ENCODE peak calls at places on chromosomes 4 and X, in seven cellular contexts. E is neuronal stem cell, M is GM23338, P is AG09309, A is AG04449, G is A549, W is retinal pigment epithelial cell. B is an unnamed sample.

GRCh38 chr4:80017125-80017854 is 55.7 kb downstream of the ANTXR2 start:
- DNase-seq in A (peak), W (no peak), E (no peak), P (peak), M (no peak), G (no peak), B (peak)

GRCh38 chr4:114349543-114350175 is 248.9 kb upstream of the UGT8 start:
- DNase-seq in P (no peak), W (no peak), A (peak), E (no peak), M (no peak), G (no peak), B (no peak)

GRCh38 chr4:182307746-182308145 is 64.5 kb downstream of the TENM3 start:
- DNase-seq in W (peak), P (peak), E (no peak), M (no peak), G (no peak), A (peak), B (peak)

GRCh38 chr4:63528592-63528991 is 880.7 kb downstream of the TECRL start:
- DNase-seq in M (peak), W (no peak), G (no peak), P (no peak), A (no peak), E (no peak), B (no peak)

GRCh38 chr4:152815078-152815477 is 35.3 kb downstream of the ARFIP1 start:
- DNase-seq in W (no peak), M (no peak), E (no peak), G (no peak), A (no peak), P (no peak), B (no peak)

GRCh38 chr4:28369504-28369903 is 1508.9 kb downstream of the STIM2 start:
- DNase-seq in P (no peak), A (no peak), W (no peak), G (no peak), M (no peak), E (no peak), B (no peak)

GRCh38 chr4:87005369-87005689 is 70.5 kb downstream of the AFF1 start:
- DNase-seq in M (no peak), W (no peak), A (no peak), E (no peak), G (no peak), P (no peak), B (no peak)

GRCh38 chrX:120759685-120760084 is 116.0 kb downstream of the CT47B1 start:
- DNase-seq in A (no peak), E (no peak), P (no peak), M (no peak), G (no peak), W (no peak), B (no peak)

GRCh38 chrX:153853180-153853901 is 23.0 kb upstream of the PDZD4 start:
- DNase-seq in P (no peak), A (no peak), W (no peak), E (no peak), G (no peak), M (no peak), B (no peak)

GRCh38 chr4:41887821-41888699 is 47.2 kb upstream of the TMEM33 start:
- DNase-seq in E (no peak), M (peak), A (peak), W (no peak), G (peak), P (peak), B (no peak)

GRCh38 chr4:82517043-82517442 is 44.7 kb downstream of the TMEM150C start:
- DNase-seq in E (no peak), W (no peak), A (no peak), M (no peak), G (no peak), P (no peak), B (no peak)

GRCh38 chr4:159117968-159118367 is 15.1 kb downstream of the RAPGEF2 start:
- DNase-seq in G (no peak), A (no peak), P (no peak), E (no peak), W (no peak), M (no peak), B (no peak)

GRCh38 chr4:84678976-84679744 is 96.2 kb downstream of the CDS1 start:
- DNase-seq in A (no peak), P (no peak), M (no peak), E (no peak), G (no peak), W (no peak), B (no peak)

GRCh38 chr4:113636877-113637276 is 124.7 kb downstream of the CAMK2D start:
- DNase-seq in W (no peak), M (no peak), P (no peak), A (no peak), E (no peak), G (no peak), B (no peak)

GRCh38 chr4:182938213-182938645 is 21.0 kb upstream of the DCTD start:
- DNase-seq in W (no peak), E (peak), G (peak), M (peak), A (no peak), P (no peak), B (no peak)

GRCh38 chr4:107988763-107989035 is 990 bp upstream of the HADH start:
- DNase-seq in A (no peak), E (no peak), P (no peak), M (peak), G (no peak), W (no peak), B (no peak)
- H3K4me3 ChIP-seq in A (no peak), E (no peak), P (no peak), M (peak), G (no peak), W (no peak), B (no peak)

GRCh38 chr4:15718465-15718864 is 15.6 kb downstream of the BST1 start:
- DNase-seq in A (no peak), W (no peak), P (no peak), E (no peak), G (no peak), M (no peak), B (no peak)
- H3K4me3 ChIP-seq in A (no peak), W (no peak), P (no peak), E (no peak), G (no peak), M (no peak), B (no peak)

DNA sequence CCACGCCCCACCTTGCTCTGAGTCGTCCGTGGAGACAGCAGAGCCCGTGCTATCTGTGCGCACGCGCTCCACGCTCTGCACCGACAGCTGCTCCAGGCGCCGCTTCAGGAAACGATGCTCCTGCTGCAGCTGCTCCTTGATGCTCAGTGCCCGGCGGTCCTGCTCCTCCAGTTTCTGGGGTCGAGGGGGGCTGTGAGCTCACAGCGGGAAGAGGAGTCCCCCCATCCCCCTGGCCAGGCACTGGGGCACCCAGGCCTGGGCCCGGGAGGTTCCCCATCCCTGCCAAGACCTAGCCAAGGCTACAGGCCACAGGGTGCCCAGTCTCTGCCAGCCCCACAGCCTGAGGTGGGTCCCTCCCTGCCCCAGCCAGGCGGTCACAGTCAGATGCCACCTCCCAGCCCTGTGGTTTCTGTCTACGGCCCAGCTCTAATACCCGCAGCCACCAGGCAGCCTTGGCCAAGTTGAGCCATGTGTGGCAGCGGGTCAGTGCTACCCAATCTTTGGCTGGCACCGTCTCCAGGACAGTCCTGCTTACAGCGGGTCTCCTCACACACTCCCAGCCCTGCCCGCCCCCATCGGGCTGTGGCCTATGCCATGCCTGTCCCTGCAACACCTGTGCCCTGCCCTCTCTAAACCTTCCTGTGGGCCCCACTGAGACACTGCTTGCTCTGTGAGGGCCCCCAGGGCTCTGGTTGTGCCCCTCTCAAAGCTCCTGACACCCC is 9.3 kb upstream of the HAUS3 start:
- DNase-seq in M (no peak), E (no peak), W (no peak), P (no peak), G (no peak), A (no peak), B (no peak)
- H3K4me3 ChIP-seq in M (no peak), E (no peak), W (no peak), P (no peak), G (no peak), A (no peak), B (no peak)

DNA sequence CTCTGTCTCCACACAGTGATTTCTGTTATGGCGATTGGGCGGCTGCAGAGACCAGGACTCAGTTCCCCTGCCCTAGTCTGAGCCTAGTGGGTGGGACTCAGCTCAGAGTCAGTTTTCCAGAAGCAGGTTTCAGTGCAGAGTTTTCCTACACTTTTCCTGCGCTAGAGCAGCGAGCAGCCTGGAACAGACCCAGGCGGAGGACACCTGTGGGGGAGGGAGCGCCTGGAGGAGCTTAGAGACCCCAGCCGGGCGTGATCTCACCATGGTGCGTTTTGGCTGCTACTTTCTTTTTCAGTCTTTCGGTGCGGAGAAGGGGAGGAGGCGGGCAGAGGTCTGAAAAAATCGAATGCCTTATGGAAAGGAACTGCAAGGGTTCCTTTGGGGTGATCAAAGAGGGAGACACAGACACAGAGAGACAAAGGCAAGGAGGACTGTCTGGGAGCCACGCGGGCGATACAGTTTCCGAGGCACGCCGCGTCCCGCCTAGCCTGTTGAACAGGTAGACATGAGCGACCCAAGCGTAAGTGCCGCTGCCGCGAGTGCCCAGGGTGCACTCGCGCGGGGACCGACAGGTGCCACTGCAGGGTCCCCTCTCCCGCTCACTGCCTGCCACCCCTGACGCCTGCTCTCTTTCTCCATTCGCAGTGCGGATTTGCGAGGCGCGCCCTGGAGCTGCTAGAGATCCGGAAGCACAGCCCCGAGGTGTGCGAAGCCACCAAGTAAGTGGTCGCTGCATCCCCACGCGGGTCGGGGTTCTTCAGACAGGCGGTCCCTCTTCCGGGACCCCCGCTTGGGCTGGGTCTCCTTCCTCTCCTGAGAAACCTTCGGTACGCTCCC is at the start of gene GUCY1A1:
- DNase-seq in W (no peak), E (peak), M (peak), A (no peak), G (no peak), P (no peak), B (no peak)
- H3K4me3 ChIP-seq in W (peak), E (peak), M (peak), A (peak), G (peak), P (peak), B (peak)

B was measured in epithelial cell of proximal tubule.